ENCODE peak calls at places on chromosomes 5 and 9, in seven cellular contexts. Z is body of pancreas, G is K562, I is stomach, D is HepG2, A is H1, B is ovary. H is an unnamed sample.

GRCh38 chr9:95157491-95158151 is 159.9 kb downstream of the FANCC start:
- DNase-seq in Z (peak; percentile 62), G (no peak), I (no peak), D (peak; percentile 57), A (no peak), B (no peak), H (no peak)

GRCh38 chr9:127972316-127972871 is 8.4 kb downstream of the EEIG1 start:
- DNase-seq in Z (peak; percentile 51), G (no peak), I (no peak), D (no peak), A (no peak), B (peak; percentile 32), H (peak; percentile 59)

GRCh38 chr9:123069010-123069481 is 35.6 kb downstream of the GPR21 start:
- DNase-seq in Z (no peak), G (no peak), I (no peak), D (no peak), A (no peak), B (no peak), H (no peak)

GRCh38 chr9:135712571-135713295 is 10.7 kb downstream of the KCNT1 start:
- DNase-seq in Z (no peak), G (no peak), I (no peak), D (no peak), A (no peak), B (peak; percentile 84), H (no peak)

GRCh38 chr9:129838707-129839259 is 3.5 kb downstream of the USP20 start:
- DNase-seq in Z (no peak), G (peak; percentile 82), I (no peak), D (no peak), A (no peak), B (no peak), H (no peak)

GRCh38 chr5:131194725-131195124 is 24.0 kb downstream of the LYRM7 start:
- DNase-seq in Z (no peak), G (no peak), I (no peak), D (no peak), A (no peak), B (no peak), H (no peak)

GRCh38 chr5:67984546-67984945 is 231.0 kb upstream of the PIK3R1 start:
- DNase-seq in Z (no peak), G (no peak), I (no peak), D (no peak), A (no peak), B (no peak), H (no peak)

GRCh38 chr5:375921-376871 is 54.7 kb downstream of the AHRR start:
- DNase-seq in Z (peak; percentile 1), G (no peak), I (peak; percentile 21), D (no peak), A (no peak), B (no peak), H (no peak)

GRCh38 chr9:127910613-127911205 is 6.1 kb downstream of the ST6GALNAC4 start:
- DNase-seq in Z (no peak), G (no peak), I (no peak), D (no peak), A (no peak), B (no peak), H (no peak)

GRCh38 chr5:1227669-1228068 is 2.5 kb downstream of the SLC6A18 start:
- DNase-seq in Z (peak; percentile 30), G (no peak), I (no peak), D (peak; percentile 23), A (no peak), B (no peak), H (no peak)

GRCh38 chr5:961002-961710 is 47.4 kb upstream of the NKD2 start:
- DNase-seq in Z (no peak), G (no peak), I (no peak), D (no peak), A (no peak), B (no peak), H (no peak)

GRCh38 chr5:89817841-89818240 is 591.7 kb downstream of the CETN3 start:
- DNase-seq in Z (no peak), G (no peak), I (no peak), D (no peak), A (no peak), B (no peak), H (no peak)

GRCh38 chr5:109614316-109614715 is 75.4 kb upstream of the MAN2A1 start:
- DNase-seq in Z (no peak), G (no peak), I (no peak), D (no peak), A (no peak), B (no peak), H (no peak)

GRCh38 chr5:177189965-177190364 is 56.4 kb downstream of the NSD1 start:
- DNase-seq in Z (no peak), G (no peak), I (no peak), D (no peak), A (no peak), B (no peak), H (no peak)

GRCh38 chr9:86562691-86563090 is 208.5 kb upstream of the TUT7 start:
- DNase-seq in Z (no peak), G (no peak), I (no peak), D (no peak), A (no peak), B (no peak), H (no peak)

GRCh38 chr9:128607642-128608350 is 48.9 kb downstream of the DYNC2I2 start:
- DNase-seq in Z (peak; percentile 98), G (no peak), I (peak; percentile 66), D (no peak), A (no peak), B (no peak), H (peak; percentile 87)

GRCh38 chr5:149466457-149466972 is 84.7 kb downstream of the CSNK1A1 start:
- DNase-seq in Z (no peak), G (peak; percentile 80), I (no peak), D (no peak), A (no peak), B (no peak), H (no peak)

GRCh38 chr9:89878003-89878411 is 273.2 kb downstream of the GADD45G start:
- DNase-seq in Z (no peak), G (no peak), I (peak; percentile 23), D (no peak), A (no peak), B (peak; percentile 3), H (no peak)

GRCh38 chr5:179967489-179967888 is 59.8 kb upstream of the TBC1D9B start:
- DNase-seq in Z (no peak), G (no peak), I (no peak), D (peak; percentile 44), A (no peak), B (no peak), H (no peak)

GRCh38 chr5:179870403-179870903 is 11.8 kb upstream of the MRNIP start:
- DNase-seq in Z (peak; percentile 70), G (peak; percentile 80), I (peak; percentile 62), D (peak; percentile 29), A (peak; percentile 43), B (peak; percentile 74), H (peak; percentile 64)

GRCh38 chr5:89351232-89351631 is 468.2 kb upstream of the MEF2C start:
- DNase-seq in Z (no peak), G (no peak), I (no peak), D (no peak), A (no peak), B (no peak), H (no peak)

GRCh38 chr5:65893749-65894430 is 32.5 kb upstream of the ERBIN start:
- DNase-seq in Z (no peak), G (no peak), I (no peak), D (no peak), A (no peak), B (no peak), H (no peak)

GRCh38 chr5:170216262-170216864 is 16.4 kb upstream of the C5orf58 start:
- DNase-seq in Z (no peak), G (peak; percentile 47), I (no peak), D (peak; percentile 29), A (no peak), B (no peak), H (no peak)

GRCh38 chr9:7055201-7055903 is 297.6 kb downstream of the KDM4C start:
- DNase-seq in Z (no peak), G (no peak), I (no peak), D (no peak), A (no peak), B (no peak), H (no peak)

GRCh38 chr5:65142511-65143011 is 339.2 kb downstream of the ADAMTS6 start:
- DNase-seq in Z (no peak), G (no peak), I (no peak), D (no peak), A (peak; percentile 21), B (no peak), H (no peak)

DNA sequence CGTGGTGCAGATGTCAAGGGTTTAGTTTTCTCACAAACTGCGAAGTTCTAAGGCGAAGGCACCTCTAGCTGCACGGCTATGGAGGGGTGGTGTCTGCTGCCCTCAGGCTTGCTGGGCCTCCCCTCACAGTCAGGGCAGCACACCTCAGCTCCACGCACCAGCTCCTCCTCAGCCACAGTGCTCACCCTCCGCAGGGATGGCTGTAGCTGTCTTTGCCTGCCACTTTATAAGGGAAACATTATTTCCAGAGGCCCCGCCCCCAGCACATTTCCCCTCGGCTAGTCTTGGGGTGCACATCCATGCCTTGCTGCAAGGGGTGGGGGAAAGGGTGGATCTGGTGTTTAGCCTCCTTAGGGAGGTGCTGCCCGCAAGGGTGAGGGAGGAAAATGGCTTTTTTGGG is 154.6 kb downstream of the TRIO start:
- DNase-seq in Z (no peak), G (no peak), I (no peak), D (no peak), A (no peak), B (no peak), H (no peak)
- H3K27ac ChIP-seq in Z (no peak overlapping the region), G (no peak overlapping the region), I (no peak overlapping the region), D (no peak overlapping the region), A (no peak overlapping the region), B (no peak overlapping the region), H (peak overlapping the region; percentile 79)

GRCh38 chr5:138542956-138543729 is at the start of gene ETF1:
- DNase-seq in Z (peak; percentile 100), G (peak; percentile 99), I (peak; percentile 100), D (peak; percentile 98), A (peak; percentile 98), B (peak; percentile 100), H (peak; percentile 100)
- TF ChIP-seq POLR2A in Z (peak; percentile 99), G (peak; percentile 94), I (no peak), D (peak; percentile 57), A (peak; percentile 77), B (peak; percentile 100), H (peak; percentile 93)

GRCh38 chr9:2339416-2339815 is 282.2 kb upstream of the VLDLR start:
- DNase-seq in Z (no peak), G (no peak), I (no peak), D (no peak), A (no peak), B (no peak), H (no peak)
- H3K27ac ChIP-seq in Z (no peak overlapping the region), G (no peak overlapping the region), I (no peak overlapping the region), D (no peak overlapping the region), A (no peak overlapping the region), B (no peak overlapping the region), H (no peak overlapping the region)

DNA sequence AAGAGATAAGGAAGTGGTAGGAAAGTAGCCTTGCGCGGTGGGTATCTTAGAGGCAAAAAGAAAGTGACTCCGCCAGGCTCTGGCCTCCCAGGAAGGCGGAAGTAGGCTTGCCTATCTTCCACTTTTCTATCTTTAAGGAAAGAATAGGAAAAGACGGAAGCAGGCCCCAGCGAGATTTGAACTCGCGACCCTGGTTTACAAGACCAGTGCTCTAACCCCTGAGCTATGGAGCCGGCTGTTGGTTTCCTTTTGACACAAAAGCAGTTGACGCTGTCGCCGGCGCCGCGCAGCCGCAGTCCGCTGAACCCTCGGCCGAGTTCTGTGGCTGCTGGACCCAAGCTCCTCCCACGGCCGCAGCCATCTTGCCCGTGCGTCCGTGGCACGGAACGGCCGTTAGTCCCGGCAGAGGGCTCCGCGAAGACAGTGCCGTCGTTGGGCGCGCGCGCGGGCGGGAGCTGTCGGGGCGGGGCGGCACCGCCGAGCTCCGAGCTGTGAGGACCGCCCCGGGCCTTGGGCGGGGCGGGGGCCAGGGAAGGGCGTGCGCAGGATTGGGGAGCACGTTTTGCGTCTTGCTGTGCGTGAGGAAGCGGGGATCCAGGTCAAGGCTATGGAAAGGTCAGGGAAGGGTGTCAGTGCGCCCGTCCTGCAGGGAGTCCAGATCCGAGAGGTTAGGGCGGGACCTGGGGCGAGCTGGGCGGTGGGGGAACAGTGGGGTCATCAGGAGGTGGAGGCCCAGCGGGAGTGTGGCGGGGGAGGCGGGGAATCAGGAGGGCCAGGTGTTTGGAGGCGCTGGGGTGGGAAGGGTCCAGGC is 13.3 kb downstream of the TRIM7 start:
- DNase-seq in Z (peak; percentile 96), G (peak; percentile 90), I (peak; percentile 97), D (peak; percentile 88), A (peak; percentile 87), B (peak; percentile 99), H (peak; percentile 96)
- TF ChIP-seq POLR2A in Z (peak; percentile 66), G (peak; percentile 74), I (no peak), D (peak; percentile 51), A (no peak), B (peak; percentile 84), H (no peak)